ENCODE peak calls at places on chromosomes 4 and X, in five cellular contexts. N, V, T, G and X are unnamed samples.

GRCh38 chr4:147741190-147741788 is 9.4 kb downstream of the ARHGAP10 start:
- DNase-seq in V (no peak), N (no peak), G (no peak), T (peak), X (no peak)

GRCh38 chr4:3037957-3038451 is 36.3 kb downstream of the HTT-AS start:
- DNase-seq in G (no peak), V (no peak), N (no peak), T (no peak), X (no peak)

GRCh38 chr4:153257151-153257620 is 52.9 kb downstream of the TRIM2 start:
- DNase-seq in T (peak), V (no peak), N (no peak), G (no peak), X (no peak)

GRCh38 chr4:108224628-108225053 is 55.9 kb upstream of the LEF1 start:
- DNase-seq in V (no peak), T (peak), G (no peak), N (peak), X (no peak)

GRCh38 chrX:133290076-133290475 is 71.9 kb upstream of the TFDP3 start:
- DNase-seq in G (no peak), N (no peak), T (peak), V (no peak), X (no peak)

GRCh38 chr4:188550296-188550695 is 411.1 kb downstream of the TRIML1 start:
- DNase-seq in V (no peak), G (no peak), T (peak), N (no peak), X (no peak)

GRCh38 chr4:81499840-81500239 is 28.1 kb upstream of the RASGEF1B start:
- DNase-seq in N (no peak), T (no peak), V (no peak), G (no peak), X (no peak)

GRCh38 chr4:10524196-10524833 is 67.1 kb upstream of the ZNF518B start:
- DNase-seq in V (no peak), T (no peak), G (peak), N (no peak), X (no peak)

GRCh38 chr4:117429506-117429905 is 344.1 kb upstream of the TRAM1L1 start:
- DNase-seq in T (no peak), N (no peak), G (no peak), V (no peak), X (no peak)

GRCh38 chr4:142585411-142585810 is 260.7 kb downstream of the INPP4B start:
- DNase-seq in V (no peak), T (peak), N (no peak), G (no peak), X (no peak)

GRCh38 chrX:83008415-83008814 is 499.7 kb upstream of the POU3F4 start:
- DNase-seq in T (no peak), N (peak), G (no peak), V (peak), X (no peak)
- TF ChIP-seq CTCF in T (peak), N (peak), G (peak), V (peak), X (peak)

GRCh38 chrX:109632906-109633504 is 8.0 kb upstream of the KCNE5 start:
- DNase-seq in N (peak), T (peak), G (peak), V (peak), X (no peak)

GRCh38 chrX:109638158-109638557 is 13.2 kb upstream of the KCNE5 start:
- DNase-seq in T (no peak), N (no peak), G (no peak), V (no peak), X (no peak)

GRCh38 chrX:109629310-109629709 is 4.3 kb upstream of the KCNE5 start:
- DNase-seq in V (no peak), N (no peak), G (no peak), T (no peak), X (no peak)

DNA sequence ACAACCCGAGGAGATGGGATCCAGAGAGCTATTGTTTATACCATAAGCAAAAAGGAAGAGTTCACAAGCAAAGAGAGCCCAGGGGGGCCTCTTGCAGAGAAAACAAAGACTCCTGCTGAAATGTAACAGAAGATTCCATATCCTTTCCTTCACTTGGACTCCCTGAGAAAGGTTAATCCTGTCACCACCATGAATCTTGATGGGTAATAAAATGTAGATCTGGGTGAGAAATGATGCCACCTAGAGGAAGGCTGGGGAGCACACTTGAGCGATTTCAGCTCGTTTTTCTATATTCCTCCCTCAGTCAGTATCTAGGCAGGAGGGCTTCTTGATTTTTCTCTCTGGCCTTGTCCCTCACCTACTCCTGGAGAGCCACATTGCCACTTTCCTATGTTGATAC is 10.2 kb upstream of the KCNE5 start:
- DNase-seq in T (peak), V (peak), G (peak), N (peak), X (no peak)
- TF ChIP-seq CTCF in T (peak), V (peak), G (peak), N (peak), X (peak)

GRCh38 chrX:66030505-66031317 is 9.2 kb downstream of the VSIG4 start:
- DNase-seq in G (peak), V (peak), T (peak), N (peak), X (peak)
- TF ChIP-seq CTCF in G (peak), V (peak), T (peak), N (no peak), X (peak)

DNA sequence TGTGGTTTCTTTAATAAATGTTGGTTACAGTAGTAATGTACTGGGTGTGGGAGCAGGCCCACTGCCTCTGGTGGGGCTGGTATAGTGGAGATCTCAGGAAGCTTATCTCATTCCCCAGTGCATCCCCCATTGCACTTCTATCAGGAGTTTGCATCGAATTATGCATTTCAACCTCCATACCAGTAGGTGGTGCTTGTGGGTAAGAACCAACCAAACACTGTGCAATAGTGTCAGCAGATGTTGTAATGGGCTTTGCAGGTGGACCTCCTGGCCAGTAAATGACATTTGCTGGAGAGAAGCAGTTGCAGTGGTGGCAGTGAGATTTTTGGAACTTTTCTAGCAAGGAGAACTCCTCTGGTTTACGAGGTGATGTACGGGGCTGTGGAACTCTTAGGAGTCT is 150.6 kb downstream of the POU3F4 start:
- DNase-seq in G (no peak), N (peak), V (peak), T (no peak), X (no peak)
- TF ChIP-seq CTCF in G (no peak), N (no peak), V (peak), T (no peak), X (no peak)

DNA sequence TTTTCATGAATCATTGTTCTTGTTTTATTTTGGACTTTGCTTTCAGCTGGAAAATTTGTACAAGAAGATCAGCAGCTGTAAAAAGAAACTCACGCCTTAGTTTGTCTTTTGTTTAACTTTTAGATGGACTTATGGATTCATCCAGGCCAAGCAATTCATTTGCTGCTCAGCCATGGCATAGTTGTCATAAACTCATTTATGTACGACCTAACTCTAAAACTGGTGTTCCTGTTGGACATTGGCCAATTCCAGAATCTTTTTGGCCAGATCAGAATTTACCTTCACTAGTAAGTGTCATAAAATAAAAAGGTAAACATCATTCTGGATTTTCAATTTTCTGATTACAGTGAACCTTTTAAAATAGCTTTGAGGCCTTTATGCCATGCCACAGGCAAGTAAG is 29.1 kb downstream of the INTS6L start:
- DNase-seq in V (no peak), G (no peak), N (no peak), T (no peak), X (no peak)
- TF ChIP-seq CTCF in V (no peak), G (no peak), N (no peak), T (no peak), X (no peak)

GRCh38 chr4:71181332-71181731 is 157.5 kb upstream of the SLC4A4 start:
- DNase-seq in G (no peak), N (no peak), T (no peak), V (no peak), X (no peak)

GRCh38 chr4:71186566-71187398 is 152.0 kb upstream of the SLC4A4 start:
- DNase-seq in V (no peak), N (peak), T (peak), G (no peak), X (no peak)

GRCh38 chr4:71186257-71186565 is 152.6 kb upstream of the SLC4A4 start:
- DNase-seq in T (no peak), N (no peak), G (no peak), V (no peak), X (no peak)

GRCh38 chr4:71187399-71188196 is 151.2 kb upstream of the SLC4A4 start:
- DNase-seq in T (peak), N (peak), G (peak), V (no peak), X (no peak)

DNA sequence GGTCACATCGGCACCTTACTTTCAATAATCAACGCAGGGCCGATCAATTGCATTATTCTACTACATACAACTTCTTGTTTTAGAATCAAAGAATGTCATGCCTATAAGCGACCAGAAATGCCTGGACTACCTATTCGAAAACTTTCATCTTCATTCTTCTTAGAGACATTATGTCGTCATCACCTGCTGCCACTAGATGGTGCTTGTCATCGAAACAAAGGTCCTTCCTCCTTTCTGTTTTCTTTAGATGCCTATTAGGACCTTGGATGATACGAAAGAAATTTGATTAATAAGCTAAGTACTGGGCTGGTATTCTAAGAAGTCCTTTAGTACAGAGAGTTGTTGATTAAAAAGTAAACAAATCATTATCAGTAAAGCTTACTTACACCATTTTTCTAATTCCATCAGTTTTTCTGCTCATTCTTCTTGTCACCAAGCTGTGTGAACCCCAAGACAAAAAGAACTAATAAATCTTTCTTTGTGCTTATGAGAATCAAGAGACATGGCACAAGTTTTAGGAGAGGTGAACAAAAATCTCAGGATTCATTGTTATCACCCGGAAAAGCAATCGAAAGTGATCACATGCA is 154.5 kb upstream of the SLC4A4 start:
- DNase-seq in T (peak), V (peak), G (peak), N (peak), X (no peak)
- TF ChIP-seq CTCF in T (peak), V (peak), G (peak), N (peak), X (peak)

GRCh38 chrX:132226169-132226568 is 6.9 kb upstream of the RAP2C start:
- DNase-seq in N (no peak), G (no peak), T (peak), V (peak), X (no peak)
- TF ChIP-seq CTCF in N (peak), G (peak), T (peak), V (peak), X (peak)

GRCh38 chrX:153649178-153649914 is 2.3 kb downstream of the DUSP9 start:
- DNase-seq in G (no peak), T (no peak), V (peak), N (peak), X (no peak)
- TF ChIP-seq CTCF in G (peak), T (peak), V (peak), N (peak), X (peak)

GRCh38 chrX:137051978-137052640 is 18.3 kb upstream of the GPR101 start:
- DNase-seq in T (peak), V (peak), N (peak), G (peak), X (peak)
- TF ChIP-seq CTCF in T (peak), V (peak), N (peak), G (peak), X (peak)